ENCODE peak calls at places on chromosomes 5 and 9, in five cellular contexts. N is CD4-positive, alpha-beta memory T cell; E is SK-N-SH; H is OCI-LY7; Z is GM12878. B is an unnamed sample.

GRCh38 chr9:76218868-76219462 is 175.3 kb downstream of the RFK start:
- DNase-seq in N (no peak), E (no peak), H (no peak), Z (no peak), B (no peak)

GRCh38 chr9:96417610-96418073 is 528 bp downstream of the ZNF367 start:
- DNase-seq in N (no peak), E (peak; percentile 53), H (no peak), Z (no peak), B (no peak)

GRCh38 chr5:169626779-169627178 is 10.3 kb upstream of the DOCK2 start:
- DNase-seq in N (no peak), E (no peak), H (no peak), Z (no peak), B (no peak)

GRCh38 chr5:9582406-9582805 is 36.5 kb upstream of the SEMA5A start:
- DNase-seq in N (no peak), E (no peak), H (no peak), Z (no peak), B (no peak)

GRCh38 chr9:133130721-133131244 is 9.7 kb upstream of the RALGDS start:
- DNase-seq in N (peak; percentile 77), E (no peak), H (peak; percentile 77), Z (no peak), B (no peak)

GRCh38 chr5:151096001-151096373 is 15.2 kb upstream of the TNIP1 start:
- DNase-seq in N (no peak), E (no peak), H (no peak), Z (no peak), B (no peak)

GRCh38 chr9:114237247-114237646 is 81.9 kb downstream of the COL27A1 start:
- DNase-seq in N (no peak), E (no peak), H (no peak), Z (no peak), B (no peak)

GRCh38 chr9:137311171-137311970 is 9.3 kb upstream of the NRARP start:
- DNase-seq in N (no peak), E (peak; percentile 41), H (no peak), Z (no peak), B (no peak)

GRCh38 chr5:35138232-35138631 is 90.5 kb upstream of the AGXT2 start:
- DNase-seq in N (no peak), E (no peak), H (no peak), Z (no peak), B (no peak)

GRCh38 chr5:38443390-38443789 is 113.1 kb downstream of the LIFR start:
- DNase-seq in N (no peak), E (no peak), H (no peak), Z (no peak), B (no peak)

GRCh38 chr9:78021692-78022091 is 9.9 kb downstream of the GNAQ start:
- DNase-seq in N (no peak), E (no peak), H (no peak), Z (no peak), B (no peak)

GRCh38 chr5:51279983-51280382 is 103.3 kb upstream of the ISL1 start:
- DNase-seq in N (no peak), E (peak; percentile 47), H (no peak), Z (no peak), B (no peak)

GRCh38 chr9:4048441-4048840 is 251.4 kb downstream of the GLIS3 start:
- DNase-seq in N (no peak), E (no peak), H (no peak), Z (no peak), B (no peak)

GRCh38 chr5:126471875-126472537 is 48.8 kb downstream of the GRAMD2B start:
- DNase-seq in N (no peak), E (no peak), H (no peak), Z (no peak), B (no peak)

GRCh38 chr5:8700691-8701090 is 831.7 kb downstream of the MTRR start:
- DNase-seq in N (no peak), E (no peak), H (no peak), Z (no peak), B (no peak)

GRCh38 chr5:180126716-180127681 is 55.4 kb upstream of the RNF130 start:
- DNase-seq in N (no peak), E (peak; percentile 92), H (peak; percentile 13), Z (no peak), B (no peak)

GRCh38 chr5:34656700-34657549 is 797 bp downstream of the RAI14 start:
- DNase-seq in N (peak; percentile 9), E (peak; percentile 61), H (no peak), Z (no peak), B (no peak)

GRCh38 chr9:129544766-129545165 is 76.1 kb downstream of the C9orf50 start:
- DNase-seq in N (no peak), E (no peak), H (no peak), Z (no peak), B (no peak)

GRCh38 chr9:91659529-91660294 is 236.1 kb upstream of the NFIL3 start:
- DNase-seq in N (no peak), E (peak; percentile 71), H (no peak), Z (no peak), B (no peak)

GRCh38 chr5:78591227-78591626 is 57.3 kb downstream of the LHFPL2 start:
- DNase-seq in N (no peak), E (no peak), H (no peak), Z (no peak), B (no peak)

GRCh38 chr9:2193565-2193964 is 178.4 kb downstream of the SMARCA2 start:
- DNase-seq in N (no peak), E (no peak), H (no peak), Z (no peak), B (no peak)

GRCh38 chr9:78769684-78770083 is 472.8 kb downstream of the PSAT1 start:
- DNase-seq in N (no peak), E (no peak), H (no peak), Z (no peak), B (no peak)

GRCh38 chr5:145968970-145969713 is 32.8 kb downstream of the SH3RF2 start:
- DNase-seq in N (no peak), E (no peak), H (no peak), Z (no peak), B (no peak)

GRCh38 chr9:105858284-105858683 is 163.9 kb downstream of the TMEM38B start:
- DNase-seq in N (no peak), E (no peak), H (no peak), Z (no peak), B (no peak)

GRCh38 chr5:102715405-102715804 is 39.7 kb upstream of the PAM start:
- DNase-seq in N (no peak), E (no peak), H (no peak), Z (no peak), B (no peak)

GRCh38 chr5:99169309-99169708 is 240.5 kb upstream of the CHD1 start:
- DNase-seq in N (no peak), E (no peak), H (no peak), Z (no peak), B (no peak)

GRCh38 chr5:143749581-143750204 is 62.3 kb upstream of the HMHB1 start:
- DNase-seq in N (no peak), E (no peak), H (no peak), Z (no peak), B (no peak)

GRCh38 chr9:134371731-134372130 is 45.5 kb downstream of the RXRA start:
- DNase-seq in N (no peak), E (no peak), H (no peak), Z (no peak), B (no peak)

DNA sequence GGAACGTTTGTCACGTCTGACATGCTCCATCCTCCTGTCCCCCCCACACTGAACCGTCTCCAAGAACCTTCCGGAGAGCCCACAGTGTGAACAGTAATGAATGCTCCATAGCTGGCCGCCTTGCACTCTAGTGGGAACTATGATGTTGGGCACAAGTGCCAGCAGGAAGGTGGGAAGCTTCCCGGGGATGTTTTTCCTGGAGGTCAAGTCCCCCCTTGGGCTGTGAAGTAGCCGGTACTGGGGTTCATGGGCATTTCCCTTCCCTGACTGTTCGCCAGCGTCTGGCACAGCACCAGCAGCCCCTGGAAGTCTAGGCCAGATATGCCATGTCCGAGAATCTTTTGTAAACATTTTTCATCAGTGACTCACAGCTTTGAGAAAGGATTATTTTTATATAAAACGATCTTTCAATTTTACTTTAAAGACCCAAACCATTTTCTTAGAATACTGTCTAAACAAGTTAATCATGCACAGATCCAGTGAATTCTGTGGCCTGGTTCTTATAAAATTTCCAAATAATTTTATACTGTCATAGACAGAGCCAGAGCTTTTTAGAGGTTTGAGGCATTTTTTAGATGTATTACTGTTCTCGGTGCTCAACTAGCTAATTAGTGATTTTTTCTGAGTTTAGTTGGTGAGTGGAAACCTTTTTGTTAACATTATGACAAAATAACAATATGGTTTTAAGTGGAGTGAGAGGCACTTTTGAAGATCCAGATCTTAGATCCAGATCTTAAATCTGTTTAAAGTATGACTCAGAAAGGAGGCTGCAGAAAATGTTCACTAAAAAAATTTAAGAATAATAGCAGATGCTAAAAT is 11.6 kb downstream of the ABL1 start:
- DNase-seq in N (no peak), E (peak; percentile 60), H (no peak), Z (no peak), B (no peak)
- H3K4me1 ChIP-seq in N (peaks cover 31% of the 10 kb centered on the region), E (peaks cover 68% of the 10 kb centered on the region), H (no peaks in the 10 kb centered on the region), Z (no peaks in the 10 kb centered on the region), B (peaks cover 42% of the 10 kb centered on the region)

GRCh38 chr9:131419029-131419614 is 25.2 kb downstream of the PRRC2B start:
- DNase-seq in N (no peak), E (no peak), H (no peak), Z (no peak), B (no peak)
- H3K4me3 ChIP-seq in N (no peak overlapping the region), E (no peak overlapping the region), H (no peak overlapping the region), Z (no peak overlapping the region), B (no peak overlapping the region)

GRCh38 chr5:90166816-90167215 is 242.7 kb downstream of the CETN3 start:
- DNase-seq in N (no peak), E (no peak), H (no peak), Z (no peak), B (no peak)
- H3K4me1 ChIP-seq in N (no peaks in the 10 kb centered on the region), E (no peaks in the 10 kb centered on the region), H (no peaks in the 10 kb centered on the region), Z (no peaks in the 10 kb centered on the region), B (peaks cover 24% of the 10 kb centered on the region)

GRCh38 chr9:71761938-71762353 is 6.4 kb downstream of the CEMIP2 start:
- DNase-seq in N (no peak), E (no peak), H (no peak), Z (no peak), B (no peak)

GRCh38 chr9:71760901-71761300 is 7.4 kb downstream of the CEMIP2 start:
- DNase-seq in N (no peak), E (no peak), H (no peak), Z (no peak), B (no peak)

GRCh38 chr9:71763752-71764332 is 4.5 kb downstream of the CEMIP2 start:
- DNase-seq in N (no peak), E (no peak), H (no peak), Z (no peak), B (no peak)

GRCh38 chr9:71764438-71764837 is 3.9 kb downstream of the CEMIP2 start:
- DNase-seq in N (no peak), E (no peak), H (no peak), Z (no peak), B (no peak)

DNA sequence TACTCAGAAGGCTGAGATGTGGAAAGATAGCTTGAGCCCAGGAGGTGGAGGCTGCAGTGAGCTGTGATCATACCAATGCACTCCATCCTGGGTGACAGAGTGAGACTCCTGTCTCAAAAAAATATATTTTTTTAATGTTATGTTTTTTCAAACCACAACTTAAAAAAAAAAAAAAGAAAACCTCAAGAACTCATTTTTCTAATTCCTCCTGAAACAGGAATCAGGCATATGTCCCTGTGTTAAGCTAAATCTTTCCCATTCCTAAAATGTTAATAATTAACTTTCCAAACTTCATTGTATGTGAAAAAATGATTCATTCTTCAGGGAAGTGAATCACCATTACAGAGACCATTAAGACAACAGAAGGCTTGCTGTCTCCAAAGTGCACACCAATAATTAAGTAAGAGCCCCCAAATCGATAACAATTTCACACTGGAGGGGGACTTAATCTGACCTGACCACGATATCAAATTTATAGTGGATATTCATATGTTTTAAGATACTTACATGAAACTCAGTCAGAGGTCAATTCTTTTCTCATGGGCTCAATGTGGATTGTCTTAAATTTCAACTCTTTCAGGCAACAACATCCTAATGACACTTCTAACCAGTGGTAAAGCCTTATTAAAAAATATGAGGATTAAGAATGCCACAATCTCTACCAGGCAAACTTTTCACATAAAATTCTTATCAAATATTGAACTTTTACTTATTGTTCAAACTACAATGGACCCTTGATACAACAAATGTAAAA is 5.2 kb downstream of the CEMIP2 start:
- DNase-seq in N (no peak), E (no peak), H (no peak), Z (no peak), B (no peak)
- H3K4me3 ChIP-seq in N (no peak overlapping the region), E (no peak overlapping the region), H (no peak overlapping the region), Z (no peak overlapping the region), B (no peak overlapping the region)